ENCODE peak calls at places on chromosomes 7 and 10, in five cellular contexts. J is activated T-helper 1 cell treated with anti-CD3 and anti-CD28 coated beads, Interleukin-2, amount 50 U/mL, for 16 hours; V is NCI-H1092 treated with DMSO at 0.1 percent for 48 hours; Q is anterior cingulate cortex; H is effector memory CD8-positive, alpha-beta T cell. S is an unnamed sample.

GRCh38 chr10:44395396-44395795 is 10.5 kb upstream of the CXCL12 start:
- DNase-seq in H (no peak), J (no peak), Q (no peak), V (no peak), S (no peak)

GRCh38 chr10:110498982-110499795 is 1.5 kb downstream of the DUSP5 start:
- DNase-seq in V (no peak), H (peak), J (no peak), Q (peak), S (no peak)

GRCh38 chr7:108863221-108863848 is 293.7 kb downstream of the DNAJB9 start:
- DNase-seq in H (no peak), J (no peak), Q (no peak), V (no peak), S (no peak)

GRCh38 chr10:50538473-50539398 is 85.0 kb downstream of the SGMS1 start:
- DNase-seq in Q (peak), V (no peak), H (no peak), J (no peak), S (no peak)

GRCh38 chr7:86747698-86748097 is 104.0 kb downstream of the GRM3 start:
- DNase-seq in J (no peak), V (peak), Q (no peak), H (no peak), S (no peak)

GRCh38 chr7:767941-768729 is 41.1 kb upstream of the PRKAR1B start:
- DNase-seq in H (no peak), Q (peak), J (no peak), V (peak), S (no peak)

GRCh38 chr10:124653811-124654651 is 90.1 kb downstream of the FAM53B start:
- DNase-seq in V (peak), J (no peak), Q (no peak), H (no peak), S (no peak)

GRCh38 chr10:80278480-80278879 is 11.0 kb downstream of the MAT1A start:
- DNase-seq in H (no peak), V (no peak), Q (no peak), J (no peak), S (no peak)

GRCh38 chr10:125158528-125159485 is 1.6 kb downstream of the CTBP2 start:
- DNase-seq in H (no peak), J (no peak), V (peak), Q (peak), S (peak)

GRCh38 chr10:114714281-114714741 is 56.2 kb upstream of the ABLIM1 start:
- DNase-seq in V (peak), J (no peak), H (no peak), Q (no peak), S (no peak)

GRCh38 chr10:133355991-133356390 is 1.8 kb downstream of the FUOM start:
- DNase-seq in V (no peak), Q (no peak), J (no peak), H (no peak), S (no peak)

GRCh38 chr10:52740913-52741675 is 31.5 kb downstream of the MBL2 start:
- DNase-seq in V (peak), Q (peak), J (no peak), H (no peak), S (no peak)

GRCh38 chr7:123718773-123719480 is 29.9 kb downstream of the WASL start:
- DNase-seq in V (no peak), Q (no peak), H (no peak), J (no peak), S (no peak)

GRCh38 chr7:106278695-106279094 is 6.1 kb downstream of the NAMPT start:
- DNase-seq in J (no peak), Q (no peak), V (no peak), H (no peak), S (no peak)

GRCh38 chr10:62083413-62083794 is 181.9 kb downstream of the ARID5B start:
- DNase-seq in Q (no peak), V (peak), J (no peak), H (no peak), S (no peak)

GRCh38 chr7:24936121-24936824 is 43.7 kb downstream of the OSBPL3 start:
- DNase-seq in V (no peak), H (no peak), J (no peak), Q (no peak), S (no peak)

GRCh38 chr7:39271386-39271785 is 293.7 kb downstream of the POU6F2 start:
- DNase-seq in Q (peak), V (peak), H (no peak), J (no peak), S (no peak)

GRCh38 chr7:14507617-14508016 is 394.9 kb downstream of the DGKB start:
- DNase-seq in Q (no peak), V (peak), J (no peak), H (no peak), S (no peak)

GRCh38 chr7:87312215-87312865 is 33.1 kb upstream of the CROT start:
- DNase-seq in V (peak), H (peak), J (peak), Q (peak), S (peak)